ENCODE peak calls at places on chromosome 5, in four cellular contexts. J is A549, V is HCT116, R is SK-N-SH. O is an unnamed sample.

GRCh38 chr5:74865799-74866652 is at the start of gene FAM169A:
- DNase-seq in R (peak; percentile 87), V (no peak), J (peak; percentile 62), O (no peak)

GRCh38 chr5:154352960-154353548 is 92.7 kb upstream of the SAP30L start:
- DNase-seq in R (no peak), V (no peak), J (no peak), O (no peak)

GRCh38 chr5:167587768-167588167 is 703.7 kb upstream of the WWC1 start:
- DNase-seq in V (peak; percentile 8), R (peak; percentile 48), J (peak; percentile 56), O (no peak)

GRCh38 chr5:61298066-61298465 is 34.0 kb upstream of the ZSWIM6 start:
- DNase-seq in R (no peak), J (no peak), V (no peak), O (no peak)

GRCh38 chr5:148808864-148809642 is 17.4 kb upstream of the ADRB2 start:
- DNase-seq in V (no peak), J (no peak), R (peak; percentile 44), O (peak; percentile 79)

GRCh38 chr5:159504857-159505304 is 174.6 kb upstream of the IL12B start:
- DNase-seq in J (no peak), R (no peak), V (no peak), O (no peak)

GRCh38 chr5:67214713-67215591 is 18.4 kb upstream of the CD180 start:
- DNase-seq in V (no peak), J (no peak), R (no peak), O (no peak)

GRCh38 chr5:124980174-124980941 is 233.9 kb upstream of the ZNF608 start:
- DNase-seq in R (peak; percentile 58), V (no peak), J (no peak), O (no peak)

GRCh38 chr5:91049800-91050199 is 333.3 kb downstream of the ARRDC3 start:
- DNase-seq in V (no peak), R (peak; percentile 39), J (peak; percentile 54), O (no peak)

GRCh38 chr5:93193756-93194155 is 387.3 kb downstream of the NR2F1-AS1 start:
- DNase-seq in V (no peak), R (no peak), J (no peak), O (no peak)

GRCh38 chr5:34538026-34538672 is 118.0 kb upstream of the RAI14 start:
- DNase-seq in R (no peak), J (no peak), V (no peak), O (peak; percentile 5)

GRCh38 chr5:107486489-107486888 is 184.2 kb downstream of the EFNA5 start:
- DNase-seq in R (no peak), V (peak; percentile 36), J (no peak), O (peak; percentile 36)

GRCh38 chr5:57262533-57262932 is 88.7 kb downstream of the GPBP1 start:
- DNase-seq in R (no peak), V (no peak), J (no peak), O (no peak)

GRCh38 chr5:172173771-172174170 is 14.3 kb downstream of the STK10 start:
- DNase-seq in R (no peak), V (no peak), J (no peak), O (peak; percentile 63)

GRCh38 chr5:147310059-147310704 is 75.4 kb downstream of the STK32A start:
- DNase-seq in J (peak; percentile 93), R (peak; percentile 7), V (peak; percentile 76), O (peak; percentile 54)

GRCh38 chr5:14063117-14063516 is 80.0 kb upstream of the TRIO start:
- DNase-seq in R (no peak), V (no peak), J (no peak), O (no peak)

GRCh38 chr5:73278693-73279092 is 105.7 kb downstream of the TMEM174 start:
- DNase-seq in J (no peak), R (no peak), V (no peak), O (no peak)

GRCh38 chr5:14581891-14582796 is 552 bp downstream of the OTULINL start:
- DNase-seq in V (peak; percentile 33), R (peak; percentile 85), J (peak; percentile 73), O (no peak)

GRCh38 chr5:4188704-4189103 is 593.1 kb downstream of the IRX1 start:
- DNase-seq in R (no peak), V (no peak), J (no peak), O (no peak)

GRCh38 chr5:140400730-140401361 is 787 bp upstream of the ANKHD1 start:
- DNase-seq in J (peak; percentile 98), R (peak; percentile 89), V (peak; percentile 98), O (peak; percentile 94)

GRCh38 chr5:111511174-111512025 is 935 bp downstream of the STARD4 start:
- DNase-seq in V (no peak), R (no peak), J (no peak), O (no peak)

GRCh38 chr5:28926422-28926821 is 1888.0 kb upstream of the CDH9 start:
- DNase-seq in R (no peak), J (no peak), V (no peak), O (no peak)

GRCh38 chr5:175319199-175319598 is 124.8 kb downstream of the DRD1 start:
- DNase-seq in R (no peak), J (no peak), V (no peak), O (no peak)

GRCh38 chr5:175325681-175326080 is 118.3 kb downstream of the DRD1 start:
- DNase-seq in J (peak; percentile 44), R (no peak), V (no peak), O (no peak)

GRCh38 chr5:175317872-175318271 is 126.1 kb downstream of the DRD1 start:
- DNase-seq in J (no peak), V (no peak), R (no peak), O (no peak)

GRCh38 chr5:175321927-175322532 is 122.0 kb downstream of the DRD1 start:
- DNase-seq in R (no peak), J (peak; percentile 36), V (peak; percentile 16), O (peak; percentile 8)
- TF ChIP-seq REST in R (peak; percentile 96), J (peak; percentile 98), V (peak; percentile 97), O (peak; percentile 97)

GRCh38 chr5:52840286-52841050 is 52.8 kb downstream of the ITGA1 start:
- DNase-seq in R (peak; percentile 4), J (no peak), V (no peak), O (no peak)
- TF ChIP-seq REST in R (no peak), J (no peak), V (no peak), O (no peak)

DNA sequence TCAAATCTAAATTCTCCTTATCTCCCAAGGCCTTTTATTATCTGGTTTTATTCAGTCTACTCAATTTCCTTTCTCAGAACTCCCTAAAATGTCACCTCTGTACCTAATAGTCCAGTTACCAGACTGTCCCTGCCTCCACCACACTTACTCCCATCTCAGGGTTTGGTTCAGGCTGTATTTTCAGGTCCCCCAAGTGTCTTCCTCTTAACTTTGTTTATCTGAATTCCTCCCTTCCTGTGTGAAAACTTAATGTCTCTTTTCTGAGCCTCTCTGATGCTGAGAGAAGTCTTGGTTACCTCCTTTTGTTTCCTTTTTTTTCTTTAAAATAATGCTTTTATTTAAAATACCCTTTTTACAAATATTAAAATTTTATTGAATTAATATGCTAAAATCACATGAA is 133.4 kb downstream of the PAM start:
- DNase-seq in R (no peak), V (no peak), J (no peak), O (no peak)
- TF ChIP-seq REST in R (no peak), V (no peak), J (no peak), O (no peak)

DNA sequence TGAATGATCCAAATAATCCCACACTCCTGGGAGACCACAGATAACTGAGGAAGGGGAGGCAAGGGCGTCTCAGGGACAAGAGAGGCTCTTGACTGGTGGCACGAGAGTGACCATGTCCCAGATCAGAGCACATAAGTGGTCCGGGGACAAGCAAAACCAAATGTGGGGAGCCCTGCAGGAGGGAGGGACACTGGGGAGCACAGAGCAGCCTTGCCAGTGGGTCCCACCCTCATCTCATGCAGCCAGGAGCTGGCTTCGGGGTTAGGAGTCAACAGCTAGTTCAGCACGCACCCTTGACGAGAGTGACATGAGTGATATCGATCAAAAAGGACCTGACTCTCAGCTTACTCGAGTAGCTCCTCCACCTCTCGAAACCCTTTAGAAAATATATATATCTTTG is 16.5 kb upstream of the UBE2QL1 start:
- DNase-seq in V (no peak), R (no peak), J (no peak), O (no peak)
- TF ChIP-seq REST in V (no peak), R (no peak), J (no peak), O (no peak)

DNA sequence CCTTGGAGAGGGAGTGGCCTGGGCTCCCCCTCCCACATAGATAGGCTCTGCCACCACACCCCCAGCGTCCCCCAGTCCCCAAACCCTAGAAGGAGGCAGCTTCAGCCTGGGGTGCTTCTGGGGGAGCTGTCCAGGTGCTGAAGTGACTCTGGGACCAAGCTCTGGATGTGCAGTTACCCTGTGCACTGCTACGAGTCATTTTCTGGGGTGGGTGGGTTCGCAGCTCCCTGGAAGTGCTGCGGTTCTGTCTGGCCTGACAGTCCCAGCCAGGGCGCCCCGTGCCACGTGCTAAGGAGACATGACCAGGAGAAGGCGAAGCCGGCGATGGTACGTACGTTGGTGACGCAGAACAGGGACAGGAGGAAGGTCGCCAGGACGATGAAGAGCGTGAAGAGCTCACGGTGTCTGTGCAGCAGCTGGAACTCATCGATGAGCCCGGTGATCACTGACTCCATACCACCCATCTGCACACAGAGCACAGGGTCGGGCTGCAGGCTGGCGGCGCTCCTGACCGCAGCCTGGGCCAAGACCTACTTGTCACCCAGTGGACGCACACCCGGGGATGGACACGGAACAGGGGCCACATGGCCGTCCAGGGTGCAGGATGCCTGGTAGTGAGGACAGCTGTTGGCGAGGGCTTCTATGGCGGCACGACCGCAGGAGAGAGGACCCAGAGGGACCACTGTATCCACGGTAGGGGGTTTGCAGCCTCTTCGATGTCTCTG is 35.7 kb downstream of the SLC6A3 start:
- DNase-seq in J (no peak), V (no peak), R (no peak), O (peak; percentile 25)
- TF ChIP-seq REST in J (peak; percentile 92), V (peak; percentile 85), R (peak; percentile 94), O (peak; percentile 97)

DNA sequence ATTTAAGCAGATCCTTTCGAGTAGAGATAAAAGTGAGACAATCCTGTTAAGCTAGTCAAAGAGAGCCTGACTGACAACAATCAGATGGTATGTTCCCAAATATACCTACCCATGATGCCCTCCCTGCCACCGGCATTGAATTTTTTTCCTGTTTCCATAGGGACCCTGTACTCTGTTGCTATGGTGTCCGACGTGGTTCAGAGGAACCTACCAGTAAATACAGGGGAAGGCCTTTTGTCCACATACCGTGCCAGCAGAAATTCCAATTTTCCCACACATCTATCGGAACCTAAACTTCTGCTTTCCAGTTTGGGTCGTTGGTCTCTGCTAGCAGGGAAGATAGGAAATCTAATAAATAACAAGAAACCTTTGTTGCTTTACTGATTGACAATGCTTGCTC is 64.7 kb downstream of the MEGF10 start:
- DNase-seq in J (no peak), R (no peak), V (no peak), O (no peak)
- TF ChIP-seq REST in J (no peak), R (no peak), V (no peak), O (no peak)

GRCh38 chr5:64015824-64016223 is 53.6 kb upstream of the HTR1A start:
- DNase-seq in J (no peak), R (no peak), V (no peak), O (no peak)
- TF ChIP-seq REST in J (no peak), R (no peak), V (no peak), O (no peak)

O was measured in HL-60.